ENCODE peak calls at places on chromosome 20, in ten cellular contexts. One of them, this sample, is unnamed.

GRCh38 chr20:45433316-45433715 is 17.4 kb downstream of the PIGT start:
- DNase-seq in fibroblast of lung: peak
- DNase-seq in dorsolateral prefrontal cortex: peak
- DNase-seq in brain microvascular endothelial cell: no peak
- DNase-seq in AG04449: no peak
- DNase-seq in heart left ventricle: peak
- DNase-seq in left lung: no peak
- DNase-seq in hepatocyte: no peak
- DNase-seq in neural progenitor cell: no peak
- DNase-seq in right lobe of liver: no peak
- DNase-seq in this sample: no peak

GRCh38 chr20:44092551-44093248 is 94.3 kb downstream of the JPH2 start:
- DNase-seq in fibroblast of lung: peak
- DNase-seq in dorsolateral prefrontal cortex: no peak
- DNase-seq in brain microvascular endothelial cell: peak
- DNase-seq in AG04449: no peak
- DNase-seq in heart left ventricle: no peak
- DNase-seq in left lung: no peak
- DNase-seq in hepatocyte: peak
- DNase-seq in neural progenitor cell: peak
- DNase-seq in right lobe of liver: no peak
- DNase-seq in this sample: no peak

GRCh38 chr20:17568972-17569471 is 853 bp upstream of the DSTN start:
- DNase-seq in fibroblast of lung: peak
- DNase-seq in dorsolateral prefrontal cortex: peak
- DNase-seq in brain microvascular endothelial cell: peak
- DNase-seq in AG04449: peak
- DNase-seq in heart left ventricle: peak
- DNase-seq in left lung: peak
- DNase-seq in hepatocyte: peak
- DNase-seq in neural progenitor cell: peak
- DNase-seq in right lobe of liver: peak
- DNase-seq in this sample: peak

GRCh38 chr20:62549029-62549428 is 73.2 kb upstream of the GATA5 start:
- DNase-seq in fibroblast of lung: no peak
- DNase-seq in dorsolateral prefrontal cortex: no peak
- DNase-seq in brain microvascular endothelial cell: no peak
- DNase-seq in AG04449: no peak
- DNase-seq in heart left ventricle: no peak
- DNase-seq in left lung: no peak
- DNase-seq in hepatocyte: no peak
- DNase-seq in neural progenitor cell: no peak
- DNase-seq in right lobe of liver: no peak
- DNase-seq in this sample: no peak

GRCh38 chr20:44694159-44694558 is 21.0 kb upstream of the CCN5 start:
- DNase-seq in fibroblast of lung: no peak
- DNase-seq in dorsolateral prefrontal cortex: no peak
- DNase-seq in brain microvascular endothelial cell: no peak
- DNase-seq in AG04449: no peak
- DNase-seq in heart left ventricle: no peak
- DNase-seq in left lung: no peak
- DNase-seq in hepatocyte: no peak
- DNase-seq in neural progenitor cell: no peak
- DNase-seq in right lobe of liver: no peak
- DNase-seq in this sample: no peak

GRCh38 chr20:13289031-13289430 is 68.0 kb downstream of the ISM1 start:
- DNase-seq in fibroblast of lung: no peak
- DNase-seq in dorsolateral prefrontal cortex: no peak
- DNase-seq in brain microvascular endothelial cell: no peak
- DNase-seq in AG04449: no peak
- DNase-seq in heart left ventricle: no peak
- DNase-seq in left lung: no peak
- DNase-seq in hepatocyte: no peak
- DNase-seq in neural progenitor cell: no peak
- DNase-seq in right lobe of liver: no peak
- DNase-seq in this sample: no peak

GRCh38 chr20:47857142-47857993 is 72.1 kb upstream of the SULF2 start:
- DNase-seq in fibroblast of lung: no peak
- DNase-seq in dorsolateral prefrontal cortex: no peak
- DNase-seq in brain microvascular endothelial cell: no peak
- DNase-seq in AG04449: no peak
- DNase-seq in heart left ventricle: peak
- DNase-seq in left lung: no peak
- DNase-seq in hepatocyte: peak
- DNase-seq in neural progenitor cell: no peak
- DNase-seq in right lobe of liver: no peak
- DNase-seq in this sample: no peak

GRCh38 chr20:17636523-17637412 is 45.3 kb downstream of the RRBP1 start:
- DNase-seq in fibroblast of lung: no peak
- DNase-seq in dorsolateral prefrontal cortex: peak
- DNase-seq in brain microvascular endothelial cell: no peak
- DNase-seq in AG04449: no peak
- DNase-seq in heart left ventricle: peak
- DNase-seq in left lung: no peak
- DNase-seq in hepatocyte: no peak
- DNase-seq in neural progenitor cell: peak
- DNase-seq in right lobe of liver: no peak
- DNase-seq in this sample: no peak

DNA sequence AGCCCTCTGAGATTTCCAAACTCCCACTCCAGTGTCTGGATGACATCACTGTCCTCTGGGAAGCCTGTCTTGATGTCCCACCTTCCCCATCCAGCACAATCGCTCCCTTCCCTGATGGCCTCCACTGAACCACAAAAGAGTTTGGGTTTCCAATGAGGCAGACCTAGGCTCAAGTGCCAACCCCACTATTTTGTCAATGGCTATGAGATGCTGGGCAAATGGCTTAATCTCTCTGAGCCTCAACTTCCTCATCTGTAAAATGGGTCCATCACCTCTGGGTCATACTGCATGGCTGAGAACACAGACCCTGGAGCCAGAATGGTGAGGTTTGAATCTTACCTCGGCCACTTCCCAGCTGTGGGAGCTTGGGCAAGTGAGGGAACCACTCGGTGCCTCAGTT is 11.7 kb downstream of the SLC13A3 start:
- DNase-seq in fibroblast of lung: no peak
- DNase-seq in dorsolateral prefrontal cortex: no peak
- DNase-seq in brain microvascular endothelial cell: no peak
- DNase-seq in AG04449: no peak
- DNase-seq in heart left ventricle: no peak
- DNase-seq in left lung: no peak
- DNase-seq in hepatocyte: no peak
- DNase-seq in neural progenitor cell: no peak
- DNase-seq in right lobe of liver: no peak
- DNase-seq in this sample: no peak
- H3K4me3 ChIP-seq in fibroblast of lung: no peak
- H3K4me3 ChIP-seq in dorsolateral prefrontal cortex: no peak
- H3K4me3 ChIP-seq in brain microvascular endothelial cell: no peak
- H3K4me3 ChIP-seq in AG04449: no peak
- H3K4me3 ChIP-seq in heart left ventricle: no peak
- H3K4me3 ChIP-seq in left lung: no peak
- H3K4me3 ChIP-seq in hepatocyte: no peak
- H3K4me3 ChIP-seq in neural progenitor cell: no peak
- H3K4me3 ChIP-seq in right lobe of liver: no peak
- H3K4me3 ChIP-seq in this sample: no peak

DNA sequence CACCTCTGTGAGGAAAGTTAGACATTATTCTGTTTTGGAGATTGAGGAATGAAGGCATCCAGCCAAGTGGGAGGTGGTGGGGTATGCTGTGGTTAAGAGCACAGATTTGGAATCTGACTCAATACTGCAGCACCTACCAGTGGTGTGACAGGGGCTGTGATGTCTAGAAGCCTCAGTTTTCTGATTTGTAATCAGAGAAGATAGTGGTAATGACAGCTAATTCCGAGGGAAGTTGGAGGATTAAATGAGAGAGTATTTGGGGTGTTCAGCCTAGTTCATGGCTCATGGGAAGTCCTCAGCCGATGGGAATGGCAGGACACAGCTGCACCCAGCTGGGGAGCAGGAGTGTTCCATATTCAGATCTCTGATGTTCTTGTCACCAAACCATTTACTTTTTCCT is 9.2 kb downstream of the SLC9A8 start:
- DNase-seq in fibroblast of lung: peak
- DNase-seq in dorsolateral prefrontal cortex: no peak
- DNase-seq in brain microvascular endothelial cell: peak
- DNase-seq in AG04449: no peak
- DNase-seq in heart left ventricle: peak
- DNase-seq in left lung: no peak
- DNase-seq in hepatocyte: no peak
- DNase-seq in neural progenitor cell: no peak
- DNase-seq in right lobe of liver: no peak
- DNase-seq in this sample: no peak
- TF ChIP-seq CTCF in fibroblast of lung: peak
- TF ChIP-seq CTCF in dorsolateral prefrontal cortex: no peak
- TF ChIP-seq CTCF in brain microvascular endothelial cell: peak
- TF ChIP-seq CTCF in AG04449: peak
- TF ChIP-seq CTCF in heart left ventricle: peak
- TF ChIP-seq CTCF in left lung: no peak
- TF ChIP-seq CTCF in hepatocyte: no peak
- TF ChIP-seq CTCF in neural progenitor cell: no peak
- TF ChIP-seq CTCF in right lobe of liver: peak
- TF ChIP-seq CTCF in this sample: peak

DNA sequence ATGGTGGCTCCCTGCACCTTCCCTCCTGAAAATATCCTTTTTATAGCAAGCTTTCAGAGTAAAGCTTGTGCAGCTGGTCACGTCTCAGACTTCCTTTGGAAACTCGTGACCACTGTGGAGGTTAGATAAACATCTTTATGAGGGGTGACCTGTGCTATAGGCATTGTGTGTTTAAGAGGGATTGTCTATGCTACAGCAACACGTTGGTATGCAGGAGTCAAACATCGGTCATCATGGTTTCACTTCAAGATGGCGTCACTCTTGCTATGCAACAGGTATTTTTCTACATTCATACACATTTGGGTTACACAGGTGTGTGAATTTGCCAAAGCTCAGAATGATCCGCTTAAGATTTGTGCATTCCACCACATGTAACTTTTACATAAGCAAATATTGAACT is 14.6 kb upstream of the BLCAP start:
- DNase-seq in fibroblast of lung: no peak
- DNase-seq in dorsolateral prefrontal cortex: no peak
- DNase-seq in brain microvascular endothelial cell: peak
- DNase-seq in AG04449: no peak
- DNase-seq in heart left ventricle: no peak
- DNase-seq in left lung: no peak
- DNase-seq in hepatocyte: peak
- DNase-seq in neural progenitor cell: no peak
- DNase-seq in right lobe of liver: no peak
- DNase-seq in this sample: no peak
- H3K4me3 ChIP-seq in fibroblast of lung: no peak
- H3K4me3 ChIP-seq in dorsolateral prefrontal cortex: no peak
- H3K4me3 ChIP-seq in brain microvascular endothelial cell: no peak
- H3K4me3 ChIP-seq in AG04449: no peak
- H3K4me3 ChIP-seq in heart left ventricle: no peak
- H3K4me3 ChIP-seq in left lung: no peak
- H3K4me3 ChIP-seq in hepatocyte: no peak
- H3K4me3 ChIP-seq in neural progenitor cell: no peak
- H3K4me3 ChIP-seq in right lobe of liver: no peak
- H3K4me3 ChIP-seq in this sample: no peak

DNA sequence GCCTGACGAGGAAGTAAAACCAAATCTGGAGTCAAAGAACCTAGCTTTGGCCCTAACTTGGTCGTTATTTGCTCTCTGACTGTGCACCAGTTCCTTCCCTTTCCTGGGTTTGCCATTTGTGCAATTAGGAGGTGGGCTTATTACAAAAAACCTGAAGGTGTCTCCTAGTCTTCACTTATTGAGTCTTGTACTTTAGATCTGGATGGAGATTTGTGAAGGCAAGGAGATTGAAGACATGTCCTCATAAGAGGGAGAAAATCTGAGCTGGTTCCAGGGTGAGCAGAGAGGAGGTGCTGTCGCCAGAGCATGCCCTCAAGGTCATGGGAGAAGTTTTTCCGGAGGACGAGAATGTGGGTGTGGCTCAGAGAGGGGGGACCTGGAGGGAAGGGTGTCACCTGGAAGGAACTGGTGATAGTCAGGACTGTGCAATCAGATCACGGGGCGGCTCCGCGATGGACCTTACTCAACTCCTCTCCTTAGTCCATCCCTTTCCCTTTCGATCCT is 703 bp upstream of the ACSS2 start:
- DNase-seq in fibroblast of lung: no peak
- DNase-seq in dorsolateral prefrontal cortex: no peak
- DNase-seq in brain microvascular endothelial cell: no peak
- DNase-seq in AG04449: no peak
- DNase-seq in heart left ventricle: no peak
- DNase-seq in left lung: no peak
- DNase-seq in hepatocyte: no peak
- DNase-seq in neural progenitor cell: no peak
- DNase-seq in right lobe of liver: no peak
- DNase-seq in this sample: no peak
- TF ChIP-seq CTCF in fibroblast of lung: peak
- TF ChIP-seq CTCF in dorsolateral prefrontal cortex: peak
- TF ChIP-seq CTCF in brain microvascular endothelial cell: peak
- TF ChIP-seq CTCF in AG04449: no peak
- TF ChIP-seq CTCF in heart left ventricle: no peak
- TF ChIP-seq CTCF in left lung: no peak
- TF ChIP-seq CTCF in hepatocyte: peak
- TF ChIP-seq CTCF in neural progenitor cell: peak
- TF ChIP-seq CTCF in right lobe of liver: no peak
- TF ChIP-seq CTCF in this sample: no peak

GRCh38 chr20:6920991-6921613 is 153.6 kb downstream of the BMP2 start:
- DNase-seq in fibroblast of lung: peak
- DNase-seq in dorsolateral prefrontal cortex: no peak
- DNase-seq in brain microvascular endothelial cell: no peak
- DNase-seq in AG04449: no peak
- DNase-seq in heart left ventricle: no peak
- DNase-seq in left lung: no peak
- DNase-seq in hepatocyte: no peak
- DNase-seq in neural progenitor cell: no peak
- DNase-seq in right lobe of liver: no peak
- DNase-seq in this sample: no peak

GRCh38 chr20:6921717-6922386 is 154.4 kb downstream of the BMP2 start:
- DNase-seq in fibroblast of lung: no peak
- DNase-seq in dorsolateral prefrontal cortex: no peak
- DNase-seq in brain microvascular endothelial cell: no peak
- DNase-seq in AG04449: no peak
- DNase-seq in heart left ventricle: no peak
- DNase-seq in left lung: no peak
- DNase-seq in hepatocyte: no peak
- DNase-seq in neural progenitor cell: no peak
- DNase-seq in right lobe of liver: no peak
- DNase-seq in this sample: no peak

GRCh38 chr20:6919792-6920468 is 152.4 kb downstream of the BMP2 start:
- DNase-seq in fibroblast of lung: no peak
- DNase-seq in dorsolateral prefrontal cortex: no peak
- DNase-seq in brain microvascular endothelial cell: no peak
- DNase-seq in AG04449: no peak
- DNase-seq in heart left ventricle: peak
- DNase-seq in left lung: no peak
- DNase-seq in hepatocyte: no peak
- DNase-seq in neural progenitor cell: no peak
- DNase-seq in right lobe of liver: no peak
- DNase-seq in this sample: no peak

DNA sequence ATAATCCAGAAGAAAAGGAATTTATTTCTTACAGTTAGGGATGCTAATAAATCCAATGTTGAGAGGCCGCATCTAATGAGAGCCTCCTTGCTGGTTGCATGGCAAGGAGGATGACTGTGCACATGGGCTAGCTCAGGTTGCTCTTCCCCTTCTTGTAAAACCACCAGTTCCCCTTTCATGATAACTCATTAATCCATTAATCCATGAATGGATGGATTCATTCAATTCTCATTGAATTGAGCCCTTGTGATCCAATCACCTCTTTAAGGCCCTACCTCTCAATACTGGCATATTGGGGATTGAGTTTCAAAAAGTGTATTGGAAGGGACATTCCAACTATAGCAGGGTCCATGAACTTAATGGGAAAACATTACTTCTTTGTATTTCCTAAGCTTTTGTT is 149.5 kb downstream of the BMP2 start:
- DNase-seq in fibroblast of lung: no peak
- DNase-seq in dorsolateral prefrontal cortex: no peak
- DNase-seq in brain microvascular endothelial cell: no peak
- DNase-seq in AG04449: no peak
- DNase-seq in heart left ventricle: no peak
- DNase-seq in left lung: no peak
- DNase-seq in hepatocyte: no peak
- DNase-seq in neural progenitor cell: no peak
- DNase-seq in right lobe of liver: no peak
- DNase-seq in this sample: no peak
- H3K4me3 ChIP-seq in fibroblast of lung: no peak
- H3K4me3 ChIP-seq in dorsolateral prefrontal cortex: no peak
- H3K4me3 ChIP-seq in brain microvascular endothelial cell: no peak
- H3K4me3 ChIP-seq in AG04449: no peak
- H3K4me3 ChIP-seq in heart left ventricle: no peak
- H3K4me3 ChIP-seq in left lung: no peak
- H3K4me3 ChIP-seq in hepatocyte: no peak
- H3K4me3 ChIP-seq in neural progenitor cell: no peak
- H3K4me3 ChIP-seq in right lobe of liver: no peak
- H3K4me3 ChIP-seq in this sample: no peak